ENCODE peak calls at places on chromosomes 11 and 22, in ten cellular contexts. P is retina; S is globus pallidus; O is activated CD4-positive, alpha-beta T cell treated with anti-CD3 and anti-CD28 coated beads, Interleukin-2, amount 50 U/mL, for 4 hours; H is Kasumi-1; C is CD4-positive, alpha-beta memory T cell; I is fibroblast of pulmonary artery; M is psoas muscle; X is GM20000; T is neuronal stem cell. Y is an unnamed sample.

GRCh38 chr11:113203332-113203731 is 111.1 kb upstream of the TTC12 start:
- DNase-seq in P (no peak), I (no peak), M (no peak), H (no peak), S (no peak), X (no peak), O (no peak), C (no peak), T (no peak), Y (no peak)

GRCh38 chr11:3877252-3878035 is 22.0 kb downstream of the STIM1 start:
- DNase-seq in T (no peak), S (no peak), M (no peak), X (no peak), P (no peak), I (no peak), H (no peak), O (no peak), C (no peak), Y (no peak)

GRCh38 chr11:127639916-127640315 is 639.3 kb upstream of the KIRREL3 start:
- DNase-seq in P (no peak), X (no peak), C (no peak), O (no peak), H (no peak), I (no peak), M (no peak), T (no peak), S (no peak), Y (no peak)

GRCh38 chr22:49368976-49369725 is 458.5 kb downstream of the BRD1 start:
- DNase-seq in H (peak), T (no peak), P (no peak), S (no peak), M (no peak), C (no peak), X (no peak), I (no peak), O (no peak), Y (no peak)

GRCh38 chr11:15815246-15816209 is 540.8 kb downstream of the SOX6 start:
- DNase-seq in X (no peak), M (no peak), P (no peak), S (no peak), C (no peak), O (no peak), H (no peak), I (peak), T (no peak), Y (no peak)

GRCh38 chr11:108223449-108224149 is 732 bp downstream of the ATM start:
- DNase-seq in O (no peak), S (no peak), H (peak), T (no peak), M (no peak), P (no peak), C (peak), I (peak), X (no peak), Y (no peak)

GRCh38 chr11:62108971-62109391 is 14.8 kb upstream of the INCENP start:
- DNase-seq in H (peak), P (no peak), C (no peak), O (no peak), X (no peak), S (no peak), I (peak), T (no peak), M (no peak), Y (no peak)

GRCh38 chr11:62909107-62909894 is 11.9 kb downstream of the CHRM1 start:
- DNase-seq in M (peak), C (no peak), O (no peak), T (peak), S (peak), X (no peak), P (peak), H (no peak), I (peak), Y (no peak)

GRCh38 chr11:109960831-109961230 is 132.4 kb upstream of the ZC3H12C start:
- DNase-seq in O (no peak), M (peak), P (no peak), T (peak), I (peak), C (no peak), X (no peak), S (peak), H (no peak), Y (no peak)

Y was measured in stimulated activated CD4-positive, alpha-beta T cell treated with anti-CD3 and anti-CD28 coated beads, Interleukin-4, amount 100 ng/mL, for 1 hour.